ENCODE peak calls at places on chromosomes 11 and 22, in nine cellular contexts. V is PC-3, B is OCI-LY7, L is SK-N-SH, T is GM23248, F is GM23338, D is neural progenitor cell, E is MM.1S, J is HCT116. X is an unnamed sample.

GRCh38 chr11:123438191-123438627 is 8.1 kb downstream of the GRAMD1B start:
- DNase-seq in L (no peak), E (no peak), V (no peak), D (peak; percentile 64), F (peak; percentile 26), J (no peak), B (no peak), T (peak; percentile 62), X (no peak)

GRCh38 chr11:117734596-117734995 is 62.4 kb downstream of the DSCAML1 start:
- DNase-seq in L (peak; percentile 53), E (no peak), V (no peak), T (no peak), F (peak; percentile 54), B (no peak), D (no peak), J (no peak), X (no peak)

GRCh38 chr11:43923327-43924111 is 18.9 kb upstream of the C11orf96 start:
- DNase-seq in L (peak; percentile 56), V (peak; percentile 40), F (no peak), E (peak; percentile 3), J (no peak), T (peak; percentile 75), B (no peak), D (peak; percentile 57), X (peak; percentile 57)

GRCh38 chr22:39174498-39175120 is 22.1 kb upstream of the CBX7 start:
- DNase-seq in V (peak; percentile 81), E (no peak), T (peak; percentile 79), D (peak; percentile 99), L (peak; percentile 73), F (peak; percentile 100), J (peak; percentile 23), B (peak; percentile 78), X (peak; percentile 90)

GRCh38 chr11:128417607-128418324 is 169.6 kb downstream of the ETS1 start:
- DNase-seq in J (no peak), B (no peak), F (no peak), D (no peak), V (peak; percentile 78), E (no peak), T (peak; percentile 93), L (no peak), X (no peak)

GRCh38 chr11:46920709-46921108 is 2.4 kb upstream of the LRP4 start:
- DNase-seq in E (no peak), F (no peak), V (peak; percentile 89), J (no peak), L (no peak), T (peak; percentile 99), B (no peak), D (no peak), X (peak; percentile 61)

GRCh38 chr22:37681001-37681424 is 5.1 kb upstream of the NOL12 start:
- DNase-seq in L (no peak), D (no peak), V (peak; percentile 7), B (no peak), T (peak; percentile 70), F (no peak), E (no peak), J (no peak), X (no peak)

GRCh38 chr11:47179655-47179991 is 2.9 kb upstream of the ARFGAP2 start:
- DNase-seq in E (peak; percentile 51), T (peak; percentile 66), V (peak; percentile 53), D (peak; percentile 79), L (peak; percentile 81), B (peak; percentile 83), F (peak; percentile 79), J (no peak), X (peak; percentile 62)

GRCh38 chr11:15886866-15887265 is 469.5 kb downstream of the SOX6 start:
- DNase-seq in F (no peak), T (no peak), J (no peak), E (no peak), V (no peak), D (no peak), L (no peak), B (no peak), X (no peak)

GRCh38 chr11:64035581-64035980 is at the start of gene FLRT1:
- DNase-seq in F (no peak), B (no peak), L (peak; percentile 75), D (peak; percentile 70), E (no peak), J (no peak), V (no peak), T (peak; percentile 38), X (no peak)

GRCh38 chr22:31532060-31532459 is 35.7 kb downstream of the SFI1 start:
- DNase-seq in D (no peak), L (no peak), B (no peak), T (peak; percentile 23), E (no peak), J (no peak), V (no peak), F (no peak), X (no peak)

GRCh38 chr22:46088541-46089311 is 61.6 kb upstream of the PPARA start:
- DNase-seq in F (no peak), L (no peak), E (no peak), T (peak; percentile 91), J (no peak), D (no peak), B (no peak), V (no peak), X (no peak)

GRCh38 chr11:21604564-21604963 is 588.3 kb upstream of the ANO5 start:
- DNase-seq in T (no peak), J (no peak), L (no peak), V (no peak), F (no peak), E (no peak), B (no peak), D (no peak), X (no peak)

DNA sequence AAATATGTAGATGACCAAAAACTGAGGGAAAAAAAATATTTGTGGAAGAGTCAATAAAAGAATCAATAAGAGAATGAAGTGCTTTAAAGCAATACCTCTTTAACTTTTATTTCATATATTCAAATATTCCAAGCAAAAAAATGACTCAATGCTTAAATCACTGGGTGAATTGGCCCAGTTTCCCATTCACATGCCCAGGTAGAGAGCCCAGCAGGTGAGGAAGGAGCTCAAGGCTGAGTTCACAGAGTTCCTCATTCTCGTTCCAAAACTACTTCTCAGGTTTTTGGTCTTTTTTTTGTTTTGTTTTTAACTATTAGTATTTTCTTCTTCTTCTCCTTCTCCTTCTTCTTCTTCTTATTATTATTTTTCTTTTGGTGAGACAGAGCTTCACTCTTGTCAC is 30.2 kb downstream of the SLC1A2 start:
- DNase-seq in E (no peak), T (no peak), B (no peak), L (no peak), J (no peak), V (no peak), F (no peak), D (no peak), X (no peak)
- TF ChIP-seq EZH2phosphoT487 in E (no peak), T (no peak), B (no peak), L (no peak), J (no peak), V (no peak), F (no peak), D (no peak), X (no peak)

GRCh38 chr11:45209000-45209399 is 62.6 kb downstream of the PRDM11 start:
- DNase-seq in L (no peak), B (no peak), D (no peak), F (no peak), E (no peak), J (no peak), T (no peak), V (no peak), X (no peak)

GRCh38 chr11:45209904-45210699 is 63.7 kb downstream of the PRDM11 start:
- DNase-seq in E (no peak), B (no peak), F (peak; percentile 88), V (no peak), D (peak; percentile 73), J (no peak), T (peak; percentile 48), L (peak; percentile 46), X (peak; percentile 91)

GRCh38 chr11:45208135-45208534 is 61.7 kb downstream of the PRDM11 start:
- DNase-seq in T (no peak), E (no peak), D (no peak), V (no peak), J (no peak), F (peak; percentile 14), B (no peak), L (no peak), X (no peak)

GRCh38 chr11:45210846-45211245 is 64.4 kb downstream of the PRDM11 start:
- DNase-seq in D (no peak), T (no peak), B (no peak), E (no peak), V (no peak), J (no peak), F (no peak), L (no peak), X (no peak)

GRCh38 chr11:45209480-45209879 is 63.0 kb downstream of the PRDM11 start:
- DNase-seq in L (no peak), B (no peak), E (no peak), V (no peak), T (no peak), J (no peak), F (peak; percentile 15), D (no peak), X (no peak)
- H3K27ac ChIP-seq in L (no peak overlapping the region), B (no peak overlapping the region), E (no peak overlapping the region), V (no peak overlapping the region), T (no peak overlapping the region), J (no peak overlapping the region), F (no peak overlapping the region), D (no peak overlapping the region), X (peak overlapping the region; percentile 88)

DNA sequence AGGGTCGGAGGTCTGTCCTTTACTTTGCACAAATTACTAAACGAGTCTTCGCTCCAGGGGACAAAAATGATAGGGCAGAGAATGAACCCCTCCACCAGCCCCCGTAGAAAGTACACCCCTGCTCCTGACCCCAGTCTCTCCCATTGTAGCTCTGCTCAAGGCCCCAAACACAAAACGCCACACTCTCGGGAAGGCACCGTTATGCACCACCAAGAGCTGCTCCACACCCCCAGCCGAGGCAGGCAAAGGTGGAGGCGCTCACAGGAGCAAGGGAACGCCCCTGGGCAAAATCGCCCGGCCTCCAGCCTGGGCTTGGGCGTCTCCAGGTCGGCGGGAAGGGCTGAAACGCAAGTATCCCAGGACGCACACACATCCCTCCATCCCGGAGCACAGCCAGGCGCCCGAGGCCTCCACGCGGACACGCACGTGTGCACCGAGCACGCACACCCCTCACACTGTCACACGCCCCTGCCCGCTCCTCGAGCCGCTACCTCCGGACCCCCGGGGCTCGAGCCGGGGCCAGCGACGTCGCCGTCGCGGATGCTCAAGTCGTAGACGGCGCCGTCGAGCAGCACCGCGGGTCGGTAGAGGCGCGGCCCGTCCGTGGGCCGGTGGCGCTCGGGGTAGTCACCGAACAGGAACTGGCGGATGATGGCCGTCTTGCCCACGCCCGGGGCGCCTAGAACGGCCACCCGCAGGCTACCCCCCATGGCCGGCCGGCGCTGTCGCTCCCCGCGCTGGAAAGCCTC is 786 bp downstream of the RASL10A start:
- DNase-seq in T (peak; percentile 36), E (no peak), B (no peak), L (peak; percentile 63), D (peak; percentile 42), F (peak; percentile 64), J (no peak), V (peak; percentile 22), X (no peak)
- TF ChIP-seq EZH2phosphoT487 in T (peak; percentile 60), E (no peak), B (no peak), L (no peak), D (peak; percentile 84), F (no peak), J (no peak), V (no peak), X (no peak)

GRCh38 chr11:12201016-12201985 is 90.9 kb downstream of the MICAL2 start:
- DNase-seq in F (no peak), B (no peak), D (no peak), T (peak; percentile 94), L (peak; percentile 60), E (no peak), V (no peak), J (no peak), X (peak; percentile 65)
- H3K27ac ChIP-seq in F (no peak overlapping the region), B (no peak overlapping the region), D (no peak overlapping the region), T (peak overlapping the region; percentile 93), L (peak overlapping the region; percentile 100), E (no peak overlapping the region), V (no peak overlapping the region), J (no peak overlapping the region), X (peak overlapping the region; percentile 87)